ENCODE peak calls at places on chromosomes 11 and 22, in seven cellular contexts. M is ovary, U is epithelial cell of proximal tubule, E is fibroblast of the aortic adventitia, K is adrenal gland, J is colonic mucosa, X is upper lobe of right lung. L is an unnamed sample.

GRCh38 chr11:61187505-61188130 is 15.7 kb upstream of the PGA3 start:
- DNase-seq in M (peak), U (no peak), E (peak), K (peak), J (peak), X (no peak), L (peak)

GRCh38 chr11:44575288-44575672 is 9.8 kb downstream of the CD82 start:
- DNase-seq in M (no peak), U (peak), E (no peak), K (no peak), J (no peak), X (no peak), L (no peak)

GRCh38 chr11:24709928-24710565 is 213.2 kb downstream of the LUZP2 start:
- DNase-seq in M (no peak), U (no peak), E (no peak), K (no peak), J (no peak), X (no peak), L (no peak)

GRCh38 chr11:66847461-66848232 is 4.4 kb downstream of the RCE1 start:
- DNase-seq in M (peak), U (no peak), E (no peak), K (peak), J (no peak), X (no peak), L (no peak)

GRCh38 chr11:81002374-81002773 is 1561.5 kb upstream of the TENM4 start:
- DNase-seq in M (no peak), U (no peak), E (no peak), K (no peak), J (no peak), X (no peak), L (no peak)

GRCh38 chr11:2207212-2207611 is 35.6 kb upstream of the TH start:
- DNase-seq in M (peak), U (no peak), E (no peak), K (no peak), J (no peak), X (no peak), L (no peak)

GRCh38 chr11:123202723-123203122 is 7.7 kb upstream of the CLMP start:
- DNase-seq in M (no peak), U (no peak), E (no peak), K (no peak), J (no peak), X (no peak), L (no peak)

GRCh38 chr22:33717694-33718396 is 202.4 kb downstream of the LARGE1 start:
- DNase-seq in M (no peak), U (no peak), E (no peak), K (no peak), J (no peak), X (no peak), L (no peak)

GRCh38 chr11:72113170-72113808 is 794 bp upstream of the ANAPC15 start:
- DNase-seq in M (no peak), U (no peak), E (peak), K (no peak), J (no peak), X (no peak), L (no peak)

GRCh38 chr11:69003301-69003865 is 9.7 kb downstream of the MRGPRF start:
- DNase-seq in M (no peak), U (no peak), E (no peak), K (no peak), J (peak), X (no peak), L (no peak)

GRCh38 chr22:43293259-43293658 is 49.9 kb downstream of the SCUBE1 start:
- DNase-seq in M (no peak), U (no peak), E (no peak), K (no peak), J (peak), X (no peak), L (no peak)

GRCh38 chr22:45804319-45804985 is 132.8 kb downstream of the ATXN10 start:
- DNase-seq in M (no peak), U (no peak), E (peak), K (no peak), J (no peak), X (no peak), L (no peak)

GRCh38 chr11:66426314-66426713 is 5.5 kb downstream of the NPAS4 start:
- DNase-seq in M (no peak), U (no peak), E (no peak), K (no peak), J (no peak), X (no peak), L (no peak)

GRCh38 chr22:33000342-33001280 is 57.6 kb downstream of the SYN3 start:
- DNase-seq in M (peak), U (no peak), E (peak), K (peak), J (peak), X (peak), L (no peak)

GRCh38 chr11:59174664-59175033 is 2.7 kb downstream of the DTX4 start:
- DNase-seq in M (no peak), U (no peak), E (no peak), K (no peak), J (peak), X (no peak), L (no peak)

GRCh38 chr11:122721964-122722266 is 66.4 kb downstream of the UBASH3B start:
- DNase-seq in M (no peak), U (no peak), E (peak), K (no peak), J (no peak), X (no peak), L (no peak)

GRCh38 chr11:31687256-31687655 is 123.9 kb downstream of the PAX6 start:
- DNase-seq in M (no peak), U (peak), E (peak), K (no peak), J (no peak), X (no peak), L (no peak)

GRCh38 chr11:18485905-18486528 is 30.4 kb downstream of the LDHAL6A start:
- DNase-seq in M (no peak), U (no peak), E (no peak), K (no peak), J (no peak), X (no peak), L (no peak)

DNA sequence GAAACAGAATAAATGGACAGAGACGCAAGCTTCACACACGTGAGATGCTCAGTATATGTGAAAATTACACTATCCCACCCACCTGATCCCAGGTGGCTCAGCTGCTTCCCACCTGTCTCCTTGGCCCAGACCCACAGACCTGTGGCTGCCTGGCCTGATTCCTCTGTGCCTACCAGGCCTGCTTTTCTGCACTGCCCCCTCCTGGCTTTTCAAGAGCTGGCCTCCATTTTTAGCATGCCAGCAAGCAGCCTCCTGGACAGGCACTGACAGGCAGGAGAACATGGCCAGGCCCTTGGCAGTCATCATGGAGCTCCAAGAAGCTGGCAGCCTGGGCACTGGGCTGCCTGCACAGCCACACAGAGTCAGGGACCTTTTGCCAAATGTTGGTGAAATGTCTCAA is 79.5 kb upstream of the HMGXB4 start:
- DNase-seq in M (no peak), U (no peak), E (no peak), K (no peak), J (no peak), X (no peak), L (no peak)
- TF ChIP-seq CTCF in M (no peak), U (no peak), E (no peak), K (no peak), J (no peak), X (no peak), L (no peak)

GRCh38 chr11:63609971-63610580 is 4.2 kb downstream of the PLAAT3 start:
- DNase-seq in M (no peak), U (no peak), E (no peak), K (no peak), J (no peak), X (no peak), L (no peak)
- H3K4me3 ChIP-seq in M (no peak), U (peak), E (no peak), K (no peak), J (no peak), X (no peak), L (no peak)

GRCh38 chr22:20206709-20207215 is 55.9 kb upstream of the CCDC188 start:
- DNase-seq in M (no peak), U (no peak), E (peak), K (no peak), J (peak), X (peak), L (no peak)
- TF ChIP-seq CTCF in M (no peak), U (no peak), E (no peak), K (no peak), J (no peak), X (no peak), L (no peak)

GRCh38 chr11:65262381-65262680 is 569 bp downstream of the POLA2 start:
- DNase-seq in M (peak), U (no peak), E (peak), K (peak), J (peak), X (no peak), L (no peak)
- H3K4me3 ChIP-seq in M (peak), U (peak), E (peak), K (peak), J (peak), X (peak), L (peak)

GRCh38 chr11:75072582-75072981 is 24.1 kb downstream of the OR2AT4 start:
- DNase-seq in M (no peak), U (no peak), E (no peak), K (no peak), J (no peak), X (no peak), L (no peak)

GRCh38 chr11:75077316-75077715 is 19.4 kb downstream of the OR2AT4 start:
- DNase-seq in M (no peak), U (peak), E (no peak), K (no peak), J (no peak), X (no peak), L (no peak)

GRCh38 chr11:75069473-75069872 is 27.2 kb downstream of the OR2AT4 start:
- DNase-seq in M (no peak), U (no peak), E (no peak), K (no peak), J (no peak), X (no peak), L (no peak)

GRCh38 chr11:75078233-75078632 is 18.4 kb downstream of the OR2AT4 start:
- DNase-seq in M (no peak), U (peak), E (no peak), K (no peak), J (no peak), X (no peak), L (no peak)

DNA sequence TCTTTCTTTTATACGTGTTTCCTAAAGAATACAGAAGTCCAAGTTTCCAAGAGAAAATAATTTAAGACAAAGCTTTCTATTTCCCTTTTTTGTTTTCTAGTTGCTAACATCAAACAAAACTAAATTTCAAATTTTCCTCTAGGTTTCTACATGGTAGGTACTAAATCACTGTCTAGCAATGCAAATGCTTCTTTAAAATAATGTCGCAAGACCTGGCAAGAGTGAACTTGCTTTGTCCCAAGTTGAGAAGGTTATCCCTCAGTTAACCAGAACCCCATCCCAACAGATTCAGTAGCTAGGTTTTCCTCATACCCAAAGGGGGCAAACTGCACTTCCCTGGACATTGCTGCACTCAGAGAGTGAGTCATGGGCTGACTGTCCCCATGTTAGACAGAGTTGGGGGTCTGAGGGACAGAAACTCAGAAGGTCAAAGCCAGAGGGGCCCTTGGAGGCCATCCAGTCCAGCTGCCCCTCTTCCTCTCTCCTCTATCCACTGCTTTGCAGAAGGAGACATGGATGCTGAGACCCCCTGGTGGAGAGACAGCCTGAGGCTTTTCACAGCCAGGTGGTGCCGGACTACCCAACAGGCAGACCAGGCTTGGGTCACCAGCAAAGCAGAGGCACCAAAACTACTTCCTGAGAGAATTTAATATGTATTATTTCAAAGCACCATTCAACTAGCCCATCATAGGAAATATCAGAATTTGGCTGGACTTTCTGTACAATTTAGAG is 23.1 kb downstream of the OR2AT4 start:
- DNase-seq in M (no peak), U (no peak), E (no peak), K (no peak), J (no peak), X (no peak), L (no peak)
- TF ChIP-seq CTCF in M (no peak), U (peak), E (no peak), K (no peak), J (no peak), X (no peak), L (peak)

GRCh38 chr11:57458060-57458409 is 2.3 kb upstream of the RTN4RL2 start:
- DNase-seq in M (no peak), U (no peak), E (no peak), K (no peak), J (no peak), X (no peak), L (no peak)
- H3K4me3 ChIP-seq in M (peak), U (no peak), E (no peak), K (no peak), J (peak), X (peak), L (no peak)